ENCODE peak calls at places on chromosomes 3 and 15, in four cellular contexts. E is K562, H is HepG2, S is H1. N is an unnamed sample.

GRCh38 chr3:17935217-17935616 is 192.8 kb upstream of the TBC1D5 start:
- DNase-seq in E (no peak), H (no peak), S (no peak), N (no peak)

GRCh38 chr3:45224824-45225464 is 1.1 kb downstream of the TMEM158 start:
- DNase-seq in E (peak; percentile 82), H (peak; percentile 40), S (peak; percentile 31), N (no peak)

GRCh38 chr15:24747376-24747775 is 71.8 kb downstream of the NPAP1 start:
- DNase-seq in E (no peak), H (no peak), S (no peak), N (no peak)

GRCh38 chr3:171986208-171986607 is 53.2 kb upstream of the FNDC3B start:
- DNase-seq in E (no peak), H (no peak), S (no peak), N (no peak)

GRCh38 chr15:68427961-68428360 is 4.0 kb downstream of the ITGA11 start:
- DNase-seq in E (no peak), H (no peak), S (no peak), N (no peak)

GRCh38 chr3:141402476-141403171 is 34.3 kb downstream of the ZBTB38 start:
- DNase-seq in E (no peak), H (peak; percentile 33), S (no peak), N (no peak)

GRCh38 chr3:32249184-32249782 is 10.8 kb downstream of the CMTM8 start:
- DNase-seq in E (no peak), H (no peak), S (no peak), N (no peak)

GRCh38 chr3:5013021-5013906 is 34.0 kb downstream of the BHLHE40 start:
- DNase-seq in E (peak; percentile 91), H (peak; percentile 29), S (peak; percentile 15), N (no peak)

GRCh38 chr15:74262635-74263034 is 26.5 kb downstream of the CCDC33 start:
- DNase-seq in E (no peak), H (no peak), S (no peak), N (no peak)

GRCh38 chr15:46815765-46816164 is 901.5 kb upstream of the SEMA6D start:
- DNase-seq in E (no peak), H (no peak), S (no peak), N (no peak)

GRCh38 chr3:46948830-46949671 is 27.5 kb downstream of the CCDC12 start:
- DNase-seq in E (peak; percentile 55), H (peak; percentile 72), S (no peak), N (no peak)

GRCh38 chr3:26484140-26484539 is 138.4 kb upstream of the LRRC3B start:
- DNase-seq in E (no peak), H (peak; percentile 1), S (peak; percentile 5), N (no peak)

GRCh38 chr3:72560857-72561675 is 287.2 kb downstream of the SHQ1 start:
- DNase-seq in E (no peak), H (no peak), S (no peak), N (no peak)

GRCh38 chr15:94417464-94418293 is 186.3 kb downstream of the MCTP2 start:
- DNase-seq in E (no peak), H (no peak), S (no peak), N (no peak)

GRCh38 chr3:64186667-64187064 is 38.6 kb downstream of the PRICKLE2 start:
- DNase-seq in E (no peak), H (no peak), S (no peak), N (no peak)

GRCh38 chr15:89672221-89673161 is 6.7 kb downstream of the PLIN1 start:
- DNase-seq in E (no peak), H (no peak), S (no peak), N (no peak)

GRCh38 chr3:114290911-114291901 is 2.6 kb upstream of the TIGIT start:
- DNase-seq in E (peak; percentile 68), H (peak; percentile 54), S (peak; percentile 88), N (peak; percentile 79)

GRCh38 chr3:189897406-189897805 is 223.3 kb downstream of the P3H2 start:
- DNase-seq in E (no peak), H (no peak), S (no peak), N (no peak)

GRCh38 chr3:62956411-62956810 is 81.2 kb upstream of the CADPS start:
- DNase-seq in E (no peak), H (no peak), S (no peak), N (no peak)

GRCh38 chr15:72340366-72340765 is 20.4 kb upstream of the CELF6 start:
- DNase-seq in E (no peak), H (no peak), S (no peak), N (no peak)

GRCh38 chr3:42080452-42080872 is 10.7 kb upstream of the TRAK1 start:
- DNase-seq in E (no peak), H (peak; percentile 83), S (no peak), N (peak; percentile 38)

GRCh38 chr3:49411550-49411967 is 217 bp downstream of the RHOA start:
- DNase-seq in E (peak; percentile 51), H (peak; percentile 44), S (no peak), N (no peak)

GRCh38 chr3:118863731-118864322 is 170.8 kb downstream of the IGSF11 start:
- DNase-seq in E (no peak), H (peak; percentile 16), S (no peak), N (no peak)

GRCh38 chr15:73870700-73871408 is 2.5 kb upstream of the TBC1D21 start:
- DNase-seq in E (peak; percentile 47), H (no peak), S (no peak), N (no peak)

GRCh38 chr3:178719036-178719635 is 182.9 kb downstream of the KCNMB2 start:
- DNase-seq in E (no peak), H (no peak), S (no peak), N (no peak)

GRCh38 chr3:30538787-30539186 is 67.6 kb upstream of the TGFBR2 start:
- DNase-seq in E (no peak), H (no peak), S (no peak), N (no peak)

GRCh38 chr15:48794697-48795134 is 16.2 kb downstream of the CEP152 start:
- DNase-seq in E (no peak), H (no peak), S (no peak), N (peak; percentile 69)

GRCh38 chr3:20323307-20323927 is 137.4 kb upstream of the SGO1 start:
- DNase-seq in E (peak; percentile 64), H (peak; percentile 70), S (no peak), N (no peak)

GRCh38 chr15:34213690-34214089 is 3.8 kb upstream of the KATNBL1 start:
- DNase-seq in E (no peak), H (no peak), S (no peak), N (no peak)

GRCh38 chr15:95196176-95196915 is 965.0 kb downstream of the MCTP2 start:
- DNase-seq in E (peak; percentile 16), H (no peak), S (no peak), N (no peak)

DNA sequence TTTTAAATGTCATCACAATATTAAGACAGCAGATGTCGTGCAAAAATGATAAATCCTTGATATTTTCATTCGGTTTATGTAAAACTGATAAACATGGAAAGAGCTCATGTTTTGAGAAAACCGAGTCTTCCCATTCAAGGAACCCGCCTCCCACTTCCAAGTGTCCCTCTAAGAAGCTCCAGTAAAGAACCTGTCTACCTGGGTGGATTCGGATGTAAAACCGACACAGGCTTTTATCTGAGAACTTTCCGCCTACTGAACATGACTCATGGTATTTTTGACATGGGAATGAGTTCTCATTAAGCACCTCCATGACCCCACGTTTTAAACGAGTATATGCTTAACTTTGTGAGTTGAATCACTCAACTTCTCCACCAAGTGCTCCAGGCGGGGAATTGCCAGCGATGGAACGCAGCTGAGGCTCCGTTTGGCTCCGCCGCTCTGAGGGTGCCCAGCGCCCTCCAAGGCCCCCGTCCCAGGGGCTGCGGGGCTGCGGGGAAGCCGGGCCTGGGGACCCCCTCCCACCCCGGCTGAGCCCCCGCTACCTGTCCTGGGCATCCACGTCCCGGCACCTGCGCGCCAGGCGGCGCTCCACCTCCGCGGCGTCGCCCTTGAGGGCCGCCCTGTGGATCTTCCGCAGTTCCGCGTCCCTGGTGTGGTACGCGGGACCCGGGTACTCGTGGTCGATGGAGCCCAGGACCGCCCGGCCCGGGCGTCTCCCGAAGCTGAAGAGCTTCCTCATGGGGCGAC is 119.9 kb downstream of the LMLN start:
- DNase-seq in E (peak; percentile 36), H (no peak), S (peak; percentile 9), N (no peak)
- TF ChIP-seq HDAC6 in E (no peak), H (no peak), S (no peak), N (no peak)

DNA sequence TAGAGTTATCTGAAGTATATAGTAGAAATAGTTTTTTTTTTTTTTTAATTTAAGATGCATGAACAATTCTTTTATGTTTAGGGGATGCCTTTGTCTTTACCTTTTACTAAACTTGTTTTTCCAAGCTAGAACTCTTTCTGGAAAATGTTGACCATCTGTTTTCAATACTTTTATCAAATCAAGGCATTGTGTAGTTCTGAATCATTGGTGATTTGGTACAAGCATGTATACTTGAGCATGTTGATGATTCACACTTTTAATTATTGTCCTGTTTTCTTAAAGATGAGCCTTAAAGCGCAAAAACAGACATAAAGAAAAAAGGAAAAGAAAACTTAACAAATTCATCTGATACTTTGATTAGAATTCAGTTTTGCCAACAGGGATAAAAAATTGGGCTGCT is 28.3 kb downstream of the PDCD6IP start:
- DNase-seq in E (no peak), H (no peak), S (no peak), N (no peak)
- TF ChIP-seq HDAC6 in E (no peak), H (no peak), S (no peak), N (no peak)

GRCh38 chr15:60396964-60397771 is 618 bp downstream of the ANXA2 start:
- DNase-seq in E (peak; percentile 85), H (no peak), S (no peak), N (peak; percentile 53)

GRCh38 chr15:60400957-60401356 is 3.2 kb upstream of the ANXA2 start:
- DNase-seq in E (no peak), H (no peak), S (no peak), N (no peak)

GRCh38 chr15:60399931-60400330 is 2.1 kb upstream of the ANXA2 start:
- DNase-seq in E (no peak), H (no peak), S (no peak), N (no peak)

GRCh38 chr15:60397772-60398445 is at the start of gene ANXA2:
- DNase-seq in E (peak; percentile 97), H (no peak), S (no peak), N (no peak)

DNA sequence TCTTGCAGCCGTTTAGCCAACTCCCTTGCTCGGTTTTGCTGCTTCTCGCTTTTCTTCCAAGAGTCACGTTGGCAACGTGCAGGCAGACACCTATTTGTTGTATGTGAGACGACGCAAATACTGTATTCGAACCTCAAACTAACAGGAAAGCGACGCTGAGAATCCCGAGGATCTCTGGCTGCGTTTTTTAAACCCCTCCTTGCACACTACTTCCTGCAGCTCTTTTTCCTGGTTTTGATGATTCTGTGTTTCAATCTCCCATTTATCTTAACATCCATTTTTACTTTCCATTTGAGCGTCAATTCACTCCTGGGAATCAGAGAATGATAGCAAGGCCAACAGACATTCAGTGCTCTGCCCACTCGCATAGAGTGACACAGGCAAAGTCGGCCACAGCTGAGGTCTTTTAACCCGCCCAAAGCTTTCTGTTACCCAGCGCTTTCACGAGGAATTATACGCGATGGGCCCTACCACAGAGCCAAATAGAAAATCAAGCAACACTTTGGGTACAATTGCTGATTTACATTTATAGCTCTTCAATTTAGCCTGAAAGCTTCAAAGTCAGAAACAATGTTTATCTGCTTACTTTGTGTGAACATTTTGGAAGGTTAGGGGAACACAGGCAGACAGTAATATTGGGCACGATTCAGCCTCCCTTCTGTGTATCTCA is 1.6 kb upstream of the ANXA2 start:
- DNase-seq in E (no peak), H (no peak), S (no peak), N (no peak)
- TF ChIP-seq HDAC6 in E (no peak), H (no peak), S (no peak), N (no peak)

DNA sequence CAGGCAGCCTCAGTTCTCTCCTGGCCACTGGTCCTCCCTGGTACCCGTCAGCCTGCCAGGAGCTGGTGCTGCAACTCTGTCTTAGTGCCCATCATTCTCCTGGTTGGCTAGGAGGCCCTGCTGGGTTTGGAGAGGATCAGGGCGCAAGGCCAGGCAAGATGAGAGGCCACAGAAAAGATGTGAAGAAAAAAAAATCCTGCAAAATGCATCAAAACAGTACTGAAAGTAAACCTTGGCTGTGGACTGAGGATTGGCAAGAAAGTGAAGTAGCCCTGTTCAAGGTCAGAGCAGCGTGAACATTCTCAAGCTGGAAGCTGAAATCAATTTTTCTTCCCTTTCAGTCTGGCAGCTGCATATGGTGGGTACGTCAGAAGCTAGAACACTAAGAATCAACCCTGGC is 74.2 kb downstream of the GTF2E1 start:
- DNase-seq in E (no peak), H (no peak), S (no peak), N (no peak)
- TF ChIP-seq HDAC6 in E (no peak), H (no peak), S (no peak), N (no peak)

N was measured in GM12878.